ENCODE peak calls at places on chromosomes 16 and 17, in four cellular contexts. N is fibroblast of lung, F is DND-41, Z is K562. O is an unnamed sample.

GRCh38 chr17:27635275-27635823 is 4.4 kb downstream of the LGALS9 start:
- DNase-seq in N (no peak), Z (no peak), F (no peak), O (no peak)

GRCh38 chr16:88499836-88500251 is 46.8 kb downstream of the ZFPM1 start:
- DNase-seq in F (no peak), N (no peak), Z (peak; percentile 72), O (no peak)

GRCh38 chr16:49620158-49620867 is 235.6 kb downstream of the ZNF423 start:
- DNase-seq in Z (peak; percentile 79), F (no peak), N (peak; percentile 76), O (no peak)

GRCh38 chr16:54283735-54284318 is 2.8 kb downstream of the IRX3 start:
- DNase-seq in Z (no peak), N (no peak), F (no peak), O (no peak)

GRCh38 chr17:80362428-80363119 is 52.4 kb upstream of the ENDOV start:
- DNase-seq in Z (peak; percentile 39), F (no peak), N (peak; percentile 49), O (no peak)

GRCh38 chr17:3012926-3013581 is 50.4 kb downstream of the OR1D5 start:
- DNase-seq in F (peak; percentile 52), N (peak; percentile 35), Z (peak; percentile 66), O (peak; percentile 56)

GRCh38 chr16:22380529-22380928 is 6.1 kb upstream of the CDR2 start:
- DNase-seq in Z (no peak), F (no peak), N (no peak), O (no peak)

GRCh38 chr16:4021070-4021779 is 95.0 kb downstream of the ADCY9 start:
- DNase-seq in F (no peak), N (no peak), Z (no peak), O (no peak)

GRCh38 chr17:62931101-62931500 is 34.9 kb upstream of the TANC2 start:
- DNase-seq in N (no peak), Z (no peak), F (no peak), O (no peak)

GRCh38 chr17:40363480-40363838 is 1.1 kb downstream of the GJD3 start:
- DNase-seq in N (peak; percentile 45), F (no peak), Z (no peak), O (no peak)

GRCh38 chr16:31461201-31461920 is 2.1 kb downstream of the ARMC5 start:
- DNase-seq in Z (no peak), N (no peak), F (no peak), O (no peak)

GRCh38 chr17:70810609-70811008 is 641.3 kb downstream of the KCNJ2 start:
- DNase-seq in F (no peak), Z (no peak), N (peak; percentile 45), O (no peak)

GRCh38 chr17:259341-259976 is 78.0 kb upstream of the DOC2B start:
- DNase-seq in Z (no peak), F (no peak), N (no peak), O (no peak)

GRCh38 chr17:76584427-76585047 is 1.1 kb downstream of the ST6GALNAC2 start:
- DNase-seq in Z (no peak), N (peak; percentile 18), F (no peak), O (no peak)
- TF ChIP-seq EZH2 in Z (no peak), N (no peak), F (no peak), O (no peak)

GRCh38 chr17:39083270-39083669 is 68.2 kb downstream of the PLXDC1 start:
- DNase-seq in N (no peak), F (no peak), Z (no peak), O (no peak)

GRCh38 chr17:39082482-39082881 is 69.0 kb downstream of the PLXDC1 start:
- DNase-seq in N (peak; percentile 54), F (no peak), Z (no peak), O (no peak)

GRCh38 chr17:39081851-39082250 is 69.6 kb downstream of the PLXDC1 start:
- DNase-seq in F (no peak), N (no peak), Z (no peak), O (no peak)

GRCh38 chr17:39079836-39080235 is 71.6 kb downstream of the PLXDC1 start:
- DNase-seq in Z (no peak), N (no peak), F (no peak), O (no peak)

DNA sequence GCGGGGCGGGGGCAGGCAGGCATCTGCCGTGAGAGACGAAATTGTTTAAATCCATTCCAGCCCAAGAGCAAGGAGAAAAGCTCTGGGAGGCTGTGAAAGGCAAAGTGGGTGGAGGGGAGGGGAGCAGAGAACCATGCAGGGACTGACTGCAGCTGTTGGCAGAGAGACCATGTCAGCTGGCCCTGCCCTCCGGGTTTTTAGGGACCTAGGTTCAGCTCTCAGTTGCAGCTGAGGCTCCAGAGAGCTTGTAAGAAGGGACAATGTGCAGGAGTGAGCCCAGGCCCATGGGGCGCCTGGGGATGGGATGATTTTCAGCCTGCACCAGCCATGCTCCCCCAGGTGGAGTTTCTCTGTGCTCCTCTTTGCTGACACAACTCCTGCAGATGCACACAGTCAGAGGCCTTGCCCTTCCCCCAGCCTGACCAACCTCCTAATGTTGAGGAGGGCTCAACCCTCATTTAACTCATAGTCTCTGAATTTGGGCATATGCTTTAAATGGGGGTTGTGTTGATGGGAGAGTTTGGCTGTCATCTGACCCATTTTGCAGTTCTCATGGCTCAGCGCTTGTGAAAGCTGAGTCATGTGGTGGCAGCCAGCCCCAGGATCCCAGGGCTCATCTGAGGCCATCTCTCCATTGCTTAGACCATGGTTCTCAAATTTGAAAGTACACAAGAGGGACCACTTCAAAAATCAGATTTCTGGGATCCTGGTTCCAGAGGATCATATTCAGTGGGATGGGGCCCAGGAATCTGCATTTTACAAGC is 70.8 kb downstream of the PLXDC1 start:
- DNase-seq in Z (no peak), N (peak; percentile 56), F (no peak), O (no peak)
- H3K4me2 ChIP-seq in Z (no peak overlapping the region), N (no peak overlapping the region), F (no peak overlapping the region), O (no peak overlapping the region)

GRCh38 chr17:45869676-45870341 is 24.5 kb upstream of the MAPT start:
- DNase-seq in N (no peak), Z (peak; percentile 37), F (no peak), O (no peak)
- H3K27ac ChIP-seq in N (no peak overlapping the region), Z (no peak overlapping the region), F (no peak overlapping the region), O (no peak overlapping the region)

GRCh38 chr16:1331712-1332617 is 1.5 kb upstream of the BAIAP3 start:
- DNase-seq in Z (peak; percentile 89), F (no peak), N (peak; percentile 25), O (peak; percentile 93)
- TF ChIP-seq EZH2 in Z (no peak), F (no peak), N (peak; percentile 86), O (no peak)

GRCh38 chr16:18834873-18835272 is 33.5 kb upstream of the ARL6IP1 start:
- DNase-seq in Z (no peak), N (no peak), F (no peak), O (no peak)

GRCh38 chr16:18836702-18837101 is 35.4 kb upstream of the ARL6IP1 start:
- DNase-seq in F (no peak), Z (no peak), N (no peak), O (no peak)

GRCh38 chr16:18832613-18833012 is 31.3 kb upstream of the ARL6IP1 start:
- DNase-seq in N (no peak), F (no peak), Z (no peak), O (no peak)

GRCh38 chr16:18832021-18832420 is 30.7 kb upstream of the ARL6IP1 start:
- DNase-seq in N (no peak), F (no peak), Z (no peak), O (no peak)

GRCh38 chr16:18833707-18834505 is 32.6 kb upstream of the ARL6IP1 start:
- DNase-seq in F (no peak), Z (no peak), N (no peak), O (no peak)
- H3K4me2 ChIP-seq in F (no peak overlapping the region), Z (no peak overlapping the region), N (no peak overlapping the region), O (no peak overlapping the region)

DNA sequence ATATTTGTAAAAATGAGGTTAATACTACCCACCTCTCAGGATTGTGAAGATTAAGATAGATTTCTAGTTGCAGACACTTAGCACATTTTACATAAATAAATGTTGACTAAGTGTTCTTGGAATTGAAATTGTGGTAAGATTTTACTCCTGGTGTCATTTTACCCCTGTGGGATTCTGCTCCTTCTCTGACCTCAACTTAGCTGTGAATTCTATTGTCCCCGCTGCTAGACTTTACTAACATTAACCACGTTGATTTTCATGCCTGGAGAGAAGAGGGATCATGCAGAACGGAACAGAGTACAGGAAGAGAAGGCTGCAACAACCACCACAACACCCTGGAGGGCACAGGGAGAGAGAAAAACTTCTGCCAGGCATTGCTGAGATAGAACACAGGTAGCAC is 2.1 kb upstream of the TOM1L1 start:
- DNase-seq in Z (no peak), N (peak; percentile 40), F (no peak), O (no peak)
- H3K27ac ChIP-seq in Z (no peak overlapping the region), N (no peak overlapping the region), F (no peak overlapping the region), O (no peak overlapping the region)

GRCh38 chr17:72118588-72119279 is 2.1 kb upstream of the SOX9 start:
- DNase-seq in Z (peak; percentile 39), N (peak; percentile 84), F (peak; percentile 49), O (peak; percentile 38)

GRCh38 chr17:72117748-72118587 is 2.9 kb upstream of the SOX9 start:
- DNase-seq in F (no peak), N (no peak), Z (no peak), O (no peak)

GRCh38 chr17:72119963-72120877 is 600 bp upstream of the SOX9 start:
- DNase-seq in N (peak; percentile 87), F (no peak), Z (no peak), O (peak; percentile 37)

GRCh38 chr17:72120878-72121163 is at the start of gene SOX9:
- DNase-seq in N (peak; percentile 98), F (no peak), Z (no peak), O (peak; percentile 79)

GRCh38 chr17:72119280-72119962 is 1.4 kb upstream of the SOX9 start:
- DNase-seq in F (no peak), Z (no peak), N (no peak), O (no peak)
- TF ChIP-seq EZH2 in F (no peak), Z (no peak), N (no peak), O (no peak)

GRCh38 chr17:78731904-78732303 is 50.2 kb downstream of the CYTH1 start:
- DNase-seq in F (no peak), N (no peak), Z (no peak), O (no peak)

GRCh38 chr17:78737332-78737731 is 44.7 kb downstream of the CYTH1 start:
- DNase-seq in Z (peak; percentile 34), F (no peak), N (peak; percentile 76), O (peak; percentile 12)

GRCh38 chr17:78736526-78737079 is 45.5 kb downstream of the CYTH1 start:
- DNase-seq in Z (peak; percentile 53), N (no peak), F (no peak), O (peak; percentile 90)

GRCh38 chr17:78735832-78736525 is 46.1 kb downstream of the CYTH1 start:
- DNase-seq in Z (no peak), N (peak; percentile 44), F (no peak), O (peak; percentile 33)

GRCh38 chr17:78734841-78735641 is 47.0 kb downstream of the CYTH1 start:
- DNase-seq in N (no peak), Z (no peak), F (no peak), O (peak; percentile 9)
- H3K4me2 ChIP-seq in N (no peak overlapping the region), Z (peak overlapping the region; percentile 37), F (no peak overlapping the region), O (peak overlapping the region; percentile 96)

O was measured in MM.1S.